ENCODE peak calls at places on chromosomes 7 and 10, in five cellular contexts. G is SW 1271, Y is NT2/D1, V is hepatocyte, D is dermis microvascular lymphatic vessel endothelial cell. B is an unnamed sample.
A peak's percentile ranks its signal among the peaks of the same experiment; 100 is the strongest.

GRCh38 chr7:28986028-28986427 is 27.9 kb upstream of the TRIL start:
- DNase-seq in Y (no peak), V (peak; percentile 8), G (no peak), D (no peak), B (no peak)

GRCh38 chr7:153675141-153675540 is 377.1 kb upstream of the DPP6 start:
- DNase-seq in D (no peak), V (no peak), G (no peak), Y (no peak), B (no peak)

GRCh38 chr10:10804998-10805737 is 212.5 kb upstream of the CELF2 start:
- DNase-seq in V (peak; percentile 41), G (peak; percentile 43), D (no peak), Y (no peak), B (peak; percentile 56)

GRCh38 chr10:33664070-33664469 is 329.6 kb upstream of the NRP1 start:
- DNase-seq in Y (no peak), V (no peak), D (no peak), G (no peak), B (no peak)

GRCh38 chr7:47574473-47575328 is 7.2 kb downstream of the TNS3 start:
- DNase-seq in D (no peak), G (no peak), V (no peak), Y (no peak), B (no peak)

GRCh38 chr10:103763374-103764202 is 91.8 kb downstream of the SH3PXD2A start:
- DNase-seq in D (no peak), Y (no peak), V (no peak), G (no peak), B (no peak)

GRCh38 chr7:371119-371778 is 81.3 kb downstream of the FOXL3 start:
- DNase-seq in D (no peak), V (peak; percentile 48), Y (no peak), G (no peak), B (no peak)

GRCh38 chr7:469591-469961 is 50.1 kb downstream of the PDGFA start:
- DNase-seq in V (no peak), D (no peak), G (no peak), Y (no peak), B (no peak)

GRCh38 chr7:134069187-134069586 is 58.0 kb upstream of the LRGUK start:
- DNase-seq in D (no peak), G (no peak), V (no peak), Y (no peak), B (no peak)

GRCh38 chr7:22447008-22447407 is 53.0 kb downstream of the STEAP1B start:
- DNase-seq in Y (no peak), V (no peak), G (no peak), D (no peak), B (no peak)

B was measured in pulmonary artery endothelial cell.